ENCODE peak calls at places on chromosomes 11 and 22, in four cellular contexts. X is A673, U is HFFc6, C is sigmoid colon. F is an unnamed sample.
A peak's percentile ranks its signal among the peaks of the same experiment; 100 is the strongest.

GRCh38 chr11:132610216-132610615 is 922.1 kb downstream of the OPCML start:
- DNase-seq in C (no peak), U (no peak), X (no peak), F (no peak)

GRCh38 chr22:26479792-26480610 is 3.6 kb downstream of the HPS4 start:
- DNase-seq in X (peak; percentile 23), U (no peak), C (no peak), F (no peak)

GRCh38 chr22:49136816-49137180 is 690.9 kb downstream of the BRD1 start:
- DNase-seq in X (no peak), C (no peak), U (no peak), F (no peak)

GRCh38 chr22:49205401-49205800 is 622.3 kb downstream of the BRD1 start:
- DNase-seq in C (peak; percentile 50), X (no peak), U (no peak), F (no peak)

GRCh38 chr11:112806876-112807275 is 154.3 kb upstream of the NCAM1 start:
- DNase-seq in U (no peak), X (peak; percentile 85), C (no peak), F (no peak)

GRCh38 chr22:46542011-46542985 is 4.9 kb upstream of the CELSR1 start:
- DNase-seq in U (peak; percentile 49), C (peak; percentile 78), X (peak; percentile 76), F (no peak)

GRCh38 chr11:69344570-69345145 is 50.7 kb downstream of the MYEOV start:
- DNase-seq in C (no peak), X (peak; percentile 50), U (no peak), F (no peak)

GRCh38 chr11:111363985-111364384 is 15.1 kb downstream of the POU2AF1 start:
- DNase-seq in X (no peak), U (no peak), C (no peak), F (no peak)

GRCh38 chr22:28147401-28147800 is 228.3 kb upstream of the PITPNB start:
- DNase-seq in X (no peak), C (no peak), U (no peak), F (no peak)

GRCh38 chr11:1519028-1519736 is 32.6 kb upstream of the MOB2 start:
- DNase-seq in X (no peak), U (no peak), C (no peak), F (no peak)

GRCh38 chr11:36361472-36361871 is 65.4 kb downstream of the PRR5L start:
- DNase-seq in X (no peak), U (peak; percentile 18), C (no peak), F (no peak)

GRCh38 chr11:123762422-123762821 is 8.1 kb upstream of the OR6X1 start:
- DNase-seq in C (no peak), U (no peak), X (no peak), F (no peak)

GRCh38 chr22:45470871-45471270 is 31.8 kb upstream of the FBLN1 start:
- DNase-seq in X (no peak), C (peak; percentile 52), U (no peak), F (no peak)

GRCh38 chr22:44181033-44181911 is 547 bp downstream of the PARVG start:
- DNase-seq in X (peak; percentile 56), C (no peak), U (no peak), F (no peak)

GRCh38 chr22:28424427-28425080 is 255.1 kb downstream of the TTC28 start:
- DNase-seq in C (no peak), X (no peak), U (peak; percentile 4), F (no peak)

DNA sequence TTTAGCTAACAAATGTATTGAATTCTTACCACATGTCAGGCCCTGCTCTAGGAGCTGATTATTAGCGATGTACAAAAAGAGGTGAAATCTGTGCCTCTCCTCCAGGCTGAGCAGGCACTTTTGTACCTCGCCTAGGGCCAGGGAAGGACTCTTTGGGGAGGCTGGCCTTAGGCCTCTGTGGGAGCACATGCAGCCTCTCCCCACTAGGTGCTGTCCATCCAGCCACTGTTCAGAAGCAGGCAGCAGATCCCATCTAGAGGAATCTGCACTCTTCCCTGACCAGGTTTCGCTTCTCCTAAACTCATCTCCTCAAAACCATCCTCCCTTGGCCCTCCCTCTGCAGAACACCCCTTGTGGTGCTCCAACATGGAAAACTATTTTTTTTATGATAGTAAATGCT is 51.9 kb upstream of the WT1 start:
- DNase-seq in C (no peak), X (peak; percentile 58), U (no peak), F (no peak)
- TF ChIP-seq CTCF in C (no peak), X (peak; percentile 55), U (peak; percentile 45), F (peak; percentile 17)

GRCh38 chr11:43578346-43579170 is 102.0 kb upstream of the HSD17B12 start:
- DNase-seq in U (peak; percentile 65), X (no peak), C (no peak), F (no peak)
- TF ChIP-seq CTCF in U (no peak), X (no peak), C (no peak), F (no peak)

DNA sequence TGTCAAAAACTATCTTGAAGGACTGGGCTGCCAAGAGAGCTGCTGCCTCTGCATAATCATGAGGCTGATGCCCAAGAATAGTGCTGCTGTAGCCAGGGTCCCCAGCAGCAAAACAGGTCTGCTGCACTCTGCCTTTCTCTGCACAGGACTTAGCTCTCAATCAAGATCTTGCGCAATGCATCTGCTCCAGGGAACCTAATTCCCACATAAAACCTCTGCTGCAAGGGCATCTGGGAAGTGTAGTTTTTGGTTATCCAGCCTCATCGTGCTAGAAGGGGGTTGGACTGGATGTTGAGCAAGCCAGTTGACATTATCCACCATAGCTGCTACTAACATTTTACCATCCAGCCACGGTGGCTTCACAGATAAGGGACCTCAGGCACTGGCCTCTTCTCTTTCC is 192.7 kb downstream of the C11orf91 start:
- DNase-seq in X (peak; percentile 83), C (no peak), U (peak; percentile 27), F (no peak)
- TF ChIP-seq CTCF in X (no peak), C (no peak), U (no peak), F (no peak)

DNA sequence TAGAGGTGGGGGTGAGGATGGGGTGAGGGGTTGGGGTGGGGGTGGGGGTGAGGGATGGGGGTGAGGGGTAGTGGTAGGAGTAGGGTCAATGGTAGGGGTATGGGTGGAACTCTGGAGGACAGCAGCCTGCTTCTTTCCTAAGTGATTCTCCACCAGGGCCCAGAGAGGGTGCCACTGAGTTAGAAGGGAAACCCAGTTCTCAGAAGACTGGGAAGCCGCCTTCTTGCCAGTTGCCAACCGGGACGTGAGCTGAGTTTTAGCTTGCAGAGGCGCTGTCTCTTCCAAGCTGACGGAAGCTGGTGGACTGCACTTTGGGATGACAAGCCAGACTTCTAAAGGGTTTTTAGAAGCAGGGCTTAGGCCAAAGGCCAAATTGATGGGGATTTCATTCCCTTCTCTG is 104.4 kb downstream of the NAT10 start:
- DNase-seq in C (no peak), U (no peak), X (peak; percentile 62), F (no peak)
- TF ChIP-seq CTCF in C (no peak), U (no peak), X (peak; percentile 18), F (no peak)

GRCh38 chr22:20174785-20175596 is 24.1 kb upstream of the CCDC188 start:
- DNase-seq in U (no peak), X (no peak), C (no peak), F (no peak)
- TF ChIP-seq CTCF in U (peak; percentile 44), X (no peak), C (no peak), F (peak; percentile 43)